ENCODE peak calls at places on chromosomes 11 and 22, in four cellular contexts. Z is HepG2, N is A549, H is K562. S is an unnamed sample.

GRCh38 chr11:73997120-73997772 is 11.6 kb downstream of the UCP3 start:
- DNase-seq in Z (no peak), N (no peak), H (no peak), S (no peak)

GRCh38 chr11:119218141-119218878 is 12.2 kb downstream of the CBL start:
- DNase-seq in Z (no peak), N (peak; percentile 70), H (peak; percentile 31), S (no peak)

GRCh38 chr11:128862913-128863660 is 4.0 kb downstream of the KCNJ1 start:
- DNase-seq in Z (no peak), N (no peak), H (no peak), S (no peak)

GRCh38 chr11:111913997-111914396 is 1.5 kb downstream of the HSPB2 start:
- DNase-seq in Z (peak; percentile 46), N (no peak), H (no peak), S (no peak)

GRCh38 chr11:33317662-33318061 is 60.5 kb downstream of the HIPK3 start:
- DNase-seq in Z (no peak), N (no peak), H (no peak), S (no peak)

GRCh38 chr22:28142361-28142801 is 223.3 kb upstream of the PITPNB start:
- DNase-seq in Z (peak; percentile 5), N (no peak), H (no peak), S (no peak)

GRCh38 chr22:35425971-35426800 is 26.2 kb downstream of the MCM5 start:
- DNase-seq in Z (no peak), N (no peak), H (no peak), S (peak; percentile 24)

GRCh38 chr11:129620705-129621104 is 194.9 kb upstream of the TMEM45B start:
- DNase-seq in Z (no peak), N (no peak), H (no peak), S (no peak)

GRCh38 chr22:46737105-46737975 is 712 bp downstream of the CERK start:
- DNase-seq in Z (no peak), N (no peak), H (peak; percentile 72), S (peak; percentile 58)

GRCh38 chr11:132177106-132177505 is 806.7 kb downstream of the NTM start:
- DNase-seq in Z (peak; percentile 9), N (no peak), H (no peak), S (no peak)

GRCh38 chr11:59000007-59000406 is 60.7 kb downstream of the GLYATL1 start:
- DNase-seq in Z (no peak), N (no peak), H (no peak), S (no peak)

GRCh38 chr11:22703040-22703439 is 36.6 kb downstream of the GAS2 start:
- DNase-seq in Z (peak; percentile 88), N (peak; percentile 50), H (no peak), S (no peak)

GRCh38 chr11:119907934-119908760 is 179.1 kb upstream of the NECTIN1 start:
- DNase-seq in Z (no peak), N (no peak), H (no peak), S (no peak)

GRCh38 chr11:76152741-76153608 is 53.3 kb downstream of the WNT11 start:
- DNase-seq in Z (no peak), N (no peak), H (no peak), S (no peak)

GRCh38 chr11:93570759-93571413 is 27.7 kb upstream of the SMCO4 start:
- DNase-seq in Z (peak; percentile 90), N (peak; percentile 64), H (no peak), S (no peak)

GRCh38 chr22:27110985-27111451 is 453.6 kb downstream of the MIAT start:
- DNase-seq in Z (peak; percentile 49), N (peak; percentile 78), H (no peak), S (no peak)

DNA sequence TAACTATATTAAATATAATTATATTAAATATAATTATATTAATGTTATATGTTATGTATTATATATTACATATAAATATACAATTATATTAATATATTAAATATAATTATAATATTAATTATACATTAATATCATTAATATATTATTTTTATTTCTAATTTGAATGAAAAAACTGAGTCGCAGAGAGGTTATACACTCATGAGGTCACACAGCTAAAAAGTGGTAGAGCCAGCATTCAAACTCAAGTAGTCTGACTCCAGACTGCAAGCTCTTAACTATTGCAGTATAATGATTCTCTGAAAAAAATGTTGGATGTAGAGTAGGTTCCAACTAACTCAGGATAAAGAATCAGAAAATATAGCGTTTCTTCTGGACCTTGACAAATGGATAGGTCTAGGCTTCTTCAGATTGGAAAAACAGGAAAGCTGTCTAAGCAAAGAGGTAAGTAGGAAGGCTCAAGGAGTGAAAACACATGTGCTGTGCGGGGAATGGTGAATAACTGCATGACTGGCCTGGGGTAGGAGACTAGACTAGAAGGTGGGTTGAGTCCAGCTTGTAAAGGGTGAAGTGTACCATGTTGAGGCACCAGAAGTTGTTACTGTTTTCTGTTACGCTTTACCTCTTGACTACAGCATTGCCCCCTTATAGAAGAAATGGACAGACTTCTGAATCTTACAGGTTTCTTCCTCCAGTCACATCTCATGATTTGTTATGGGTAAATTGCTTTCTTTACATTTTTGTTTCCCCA is 80.3 kb downstream of the TRIM44 start:
- DNase-seq in Z (no peak), N (no peak), H (no peak), S (no peak)
- TF ChIP-seq ESRRA in Z (no peak), N (no peak), H (no peak), S (no peak)

GRCh38 chr11:96015911-96016565 is 92.1 kb upstream of the MTMR2 start:
- DNase-seq in Z (peak; percentile 98), N (no peak), H (no peak), S (no peak)
- TF ChIP-seq HMGXB4 in Z (no peak), N (no peak), H (no peak), S (no peak)

GRCh38 chr11:56968524-56968923 is 20.2 kb upstream of the OR5AK2 start:
- DNase-seq in Z (no peak), N (no peak), H (no peak), S (no peak)
- TF ChIP-seq ESRRA in Z (no peak), N (no peak), H (no peak), S (no peak)

GRCh38 chr11:69800278-69800677 is 18.9 kb downstream of the FGF3 start:
- DNase-seq in Z (no peak), N (no peak), H (no peak), S (no peak)

GRCh38 chr11:69799097-69799496 is 20.1 kb downstream of the FGF3 start:
- DNase-seq in Z (no peak), N (no peak), H (no peak), S (no peak)

GRCh38 chr11:69797737-69798528 is 21.3 kb downstream of the FGF3 start:
- DNase-seq in Z (no peak), N (no peak), H (no peak), S (no peak)

GRCh38 chr11:69801513-69802335 is 17.5 kb downstream of the FGF3 start:
- DNase-seq in Z (peak; percentile 34), N (peak; percentile 32), H (peak; percentile 76), S (peak; percentile 95)

GRCh38 chr11:69799582-69799981 is 19.6 kb downstream of the FGF3 start:
- DNase-seq in Z (peak; percentile 23), N (peak; percentile 63), H (peak; percentile 80), S (no peak)
- TF ChIP-seq HMGXB4 in Z (no peak), N (no peak), H (no peak), S (no peak)

GRCh38 chr11:124761301-124762021 is 629 bp downstream of the ESAM start:
- DNase-seq in Z (no peak), N (no peak), H (no peak), S (peak; percentile 24)

GRCh38 chr11:124760806-124761205 is 1.3 kb downstream of the ESAM start:
- DNase-seq in Z (no peak), N (no peak), H (no peak), S (no peak)

GRCh38 chr11:124762624-124763155 is 600 bp upstream of the ESAM start:
- DNase-seq in Z (no peak), N (peak; percentile 14), H (peak; percentile 74), S (peak; percentile 36)

GRCh38 chr11:124763156-124763947 is 1.3 kb upstream of the ESAM start:
- DNase-seq in Z (peak; percentile 72), N (peak; percentile 76), H (peak; percentile 62), S (peak; percentile 91)

GRCh38 chr11:124762077-124762623 is at the start of gene ESAM:
- DNase-seq in Z (no peak), N (peak; percentile 17), H (peak; percentile 94), S (peak; percentile 51)
- TF ChIP-seq ESRRA in Z (no peak), N (no peak), H (no peak), S (no peak)

GRCh38 chr11:77252555-77253270 is 48.8 kb downstream of the GDPD4 start:
- DNase-seq in Z (peak; percentile 65), N (no peak), H (no peak), S (no peak)

GRCh38 chr11:77244277-77245014 is 57.0 kb downstream of the GDPD4 start:
- DNase-seq in Z (peak; percentile 16), N (peak; percentile 24), H (no peak), S (no peak)

GRCh38 chr11:77250881-77251640 is 50.4 kb downstream of the GDPD4 start:
- DNase-seq in Z (no peak), N (no peak), H (no peak), S (no peak)

GRCh38 chr11:77253690-77254089 is 47.8 kb downstream of the GDPD4 start:
- DNase-seq in Z (no peak), N (no peak), H (no peak), S (no peak)

DNA sequence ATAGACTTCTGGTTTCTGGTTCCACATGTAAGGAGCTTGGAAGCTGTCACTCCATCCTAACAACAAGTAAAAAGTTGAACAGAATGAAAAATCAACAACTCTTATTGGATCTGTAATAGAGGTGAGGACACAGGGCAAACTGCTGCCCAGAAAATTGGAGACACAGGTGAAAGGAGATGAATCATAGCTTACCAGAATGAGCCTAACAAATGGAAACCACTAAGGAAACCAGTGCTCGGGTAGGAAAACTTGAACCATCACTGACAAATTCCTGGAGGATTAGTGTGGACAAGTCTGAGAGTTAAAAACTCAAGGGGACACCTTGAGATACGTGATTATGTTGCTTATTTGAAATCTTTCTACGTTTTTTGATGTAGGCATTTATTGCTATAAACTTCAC is 52.1 kb downstream of the GDPD4 start:
- DNase-seq in Z (no peak), N (no peak), H (no peak), S (no peak)
- TF ChIP-seq HMGXB4 in Z (no peak), N (no peak), H (no peak), S (no peak)

GRCh38 chr22:30809086-30809485 is 114.4 kb downstream of the OSBP2 start:
- DNase-seq in Z (no peak), N (no peak), H (no peak), S (no peak)

GRCh38 chr22:30816413-30816812 is 121.7 kb downstream of the OSBP2 start:
- DNase-seq in Z (no peak), N (no peak), H (no peak), S (no peak)

GRCh38 chr22:30810105-30810504 is 115.4 kb downstream of the OSBP2 start:
- DNase-seq in Z (no peak), N (no peak), H (no peak), S (no peak)

GRCh38 chr22:30813936-30814335 is 119.3 kb downstream of the OSBP2 start:
- DNase-seq in Z (no peak), N (no peak), H (no peak), S (no peak)
- TF ChIP-seq ESRRA in Z (no peak), N (no peak), H (no peak), S (no peak)

GRCh38 chr11:66224226-66224850 is 44.1 kb upstream of the RAB1B start:
- DNase-seq in Z (no peak), N (no peak), H (no peak), S (no peak)
- TF ChIP-seq HMGXB4 in Z (no peak), N (no peak), H (no peak), S (no peak)

GRCh38 chr22:48372395-48372794 is 1455.3 kb downstream of the BRD1 start:
- DNase-seq in Z (no peak), N (no peak), H (no peak), S (peak; percentile 29)
- TF ChIP-seq ESRRA in Z (no peak), N (no peak), H (no peak), S (no peak)

S was measured in WTC11.